ENCODE peak calls at places on chromosomes 5 and 9, in five cellular contexts. Z, V, U, R and N are unnamed samples.
A peak's percentile ranks its signal among the peaks of the same experiment; 100 is the strongest.

GRCh38 chr5:82107277-82107676 is 135.5 kb downstream of the ATG10 start:
- DNase-seq in V (no peak), U (no peak), Z (peak; percentile 6), R (no peak), N (no peak)

GRCh38 chr5:159878988-159879471 is 37.3 kb upstream of the ADRA1B start:
- DNase-seq in Z (peak; percentile 84), U (peak; percentile 26), V (no peak), R (no peak), N (peak; percentile 95)

GRCh38 chr5:73230264-73231244 is 57.6 kb downstream of the TMEM174 start:
- DNase-seq in V (no peak), Z (no peak), U (no peak), R (no peak), N (no peak)

GRCh38 chr9:69173891-69174644 is at the start of gene TJP2:
- DNase-seq in R (peak; percentile 3), Z (peak; percentile 66), U (no peak), V (peak; percentile 62), N (peak; percentile 75)

GRCh38 chr5:79173626-79174025 is 62.0 kb downstream of the BHMT start:
- DNase-seq in U (no peak), R (no peak), Z (no peak), V (peak; percentile 30), N (no peak)

GRCh38 chr9:114244570-114244969 is 78.3 kb upstream of the ORM1 start:
- DNase-seq in U (no peak), Z (no peak), V (no peak), R (no peak), N (no peak)

GRCh38 chr5:57887851-57888621 is 405.4 kb upstream of the ACTBL2 start:
- DNase-seq in V (peak; percentile 53), U (peak; percentile 22), Z (peak; percentile 69), R (no peak), N (peak; percentile 61)

GRCh38 chr5:145996135-145996534 is 59.8 kb downstream of the SH3RF2 start:
- DNase-seq in R (no peak), Z (no peak), U (no peak), V (no peak), N (no peak)

GRCh38 chr9:122057211-122057610 is 35.9 kb downstream of the TTLL11 start:
- DNase-seq in Z (no peak), U (no peak), V (no peak), R (no peak), N (no peak)

GRCh38 chr5:120449501-120449900 is 14.6 kb upstream of the PRR16 start:
- DNase-seq in V (no peak), Z (peak; percentile 41), U (no peak), R (no peak), N (no peak)

GRCh38 chr5:134125195-134126015 is 10.9 kb downstream of the TCF7 start:
- DNase-seq in U (peak; percentile 57), R (no peak), V (peak; percentile 44), Z (peak; percentile 93), N (peak; percentile 94)

GRCh38 chr5:129361441-129362025 is 98.6 kb upstream of the ADAMTS19 start:
- DNase-seq in V (no peak), R (no peak), U (no peak), Z (no peak), N (no peak)

GRCh38 chr5:167916706-167917105 is 374.7 kb upstream of the WWC1 start:
- DNase-seq in R (no peak), U (peak; percentile 48), Z (peak; percentile 85), V (no peak), N (peak; percentile 66)

GRCh38 chr9:107929439-107929838 is 439.9 kb upstream of the KLF4 start:
- DNase-seq in Z (no peak), R (no peak), U (peak; percentile 72), V (peak; percentile 33), N (no peak)

GRCh38 chr5:67495072-67495471 is 298.5 kb upstream of the CD180 start:
- DNase-seq in V (no peak), U (peak; percentile 36), Z (no peak), R (no peak), N (no peak)

GRCh38 chr5:96468956-96469355 is 35.9 kb upstream of the PCSK1 start:
- DNase-seq in R (no peak), U (no peak), V (no peak), Z (no peak), N (no peak)

GRCh38 chr9:13810510-13810909 is 503.4 kb downstream of the NFIB start:
- DNase-seq in Z (peak; percentile 88), V (no peak), U (no peak), R (no peak), N (no peak)

GRCh38 chr9:22623236-22623635 is 176.6 kb downstream of the DMRTA1 start:
- DNase-seq in Z (no peak), U (no peak), R (no peak), V (no peak), N (no peak)

GRCh38 chr9:71549023-71549422 is 219.3 kb downstream of the CEMIP2 start:
- DNase-seq in R (no peak), Z (no peak), V (no peak), U (no peak), N (no peak)

GRCh38 chr9:35828716-35829083 is at the start of gene FAM221B:
- DNase-seq in Z (no peak), V (peak; percentile 52), R (peak; percentile 38), U (no peak), N (no peak)

GRCh38 chr9:101999441-101999840 is 261.0 kb upstream of the GRIN3A start:
- DNase-seq in Z (no peak), U (no peak), V (no peak), R (no peak), N (no peak)

GRCh38 chr5:42993516-42994284 is 46.4 kb downstream of the ANXA2R start:
- DNase-seq in U (peak; percentile 27), R (peak; percentile 61), Z (peak; percentile 86), V (no peak), N (peak; percentile 37)

GRCh38 chr5:42992035-42992570 is 48.0 kb downstream of the ANXA2R start:
- DNase-seq in V (peak; percentile 46), R (peak; percentile 66), U (peak; percentile 73), Z (peak; percentile 82), N (peak; percentile 70)

GRCh38 chr5:42994285-42995151 is 45.6 kb downstream of the ANXA2R start:
- DNase-seq in V (peak; percentile 67), U (peak; percentile 89), R (peak; percentile 82), Z (peak; percentile 91), N (peak; percentile 89)

GRCh38 chr5:42991477-42992034 is 48.6 kb downstream of the ANXA2R start:
- DNase-seq in R (no peak), Z (peak; percentile 31), V (no peak), U (peak; percentile 9), N (no peak)

GRCh38 chr5:42995152-42995751 is 44.9 kb downstream of the ANXA2R start:
- DNase-seq in R (no peak), U (no peak), V (no peak), Z (peak; percentile 44), N (no peak)
- H3K4me3 ChIP-seq in R (peak overlapping the region; percentile 97), U (peak overlapping the region; percentile 54), V (no peak overlapping the region), Z (peak overlapping the region; percentile 81), N (peak overlapping the region; percentile 46)

DNA sequence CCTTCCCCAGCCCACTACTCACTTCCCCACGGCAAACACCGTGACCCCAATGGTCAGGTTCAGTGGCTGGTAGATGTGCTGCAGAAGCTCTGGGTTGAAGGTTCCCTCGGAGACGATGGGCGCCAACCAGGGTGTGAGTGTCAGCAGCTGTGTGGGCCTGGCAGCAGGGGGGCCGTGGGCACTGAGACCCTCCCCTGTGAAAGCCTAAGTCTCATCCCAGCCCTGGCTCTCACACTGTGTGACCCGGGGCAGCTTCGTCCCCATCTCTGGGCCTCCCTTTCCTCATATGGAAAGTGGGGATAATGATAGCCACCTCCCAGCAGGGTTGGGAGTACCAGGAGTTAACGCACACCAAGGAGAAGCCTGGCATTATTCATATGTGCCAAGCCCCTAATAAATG is 8.6 kb downstream of the GBGT1 start:
- DNase-seq in U (no peak), V (no peak), R (no peak), Z (no peak), N (no peak)
- H3K4me1 ChIP-seq in U (no peaks in the 10 kb centered on the region), V (no peaks in the 10 kb centered on the region), R (no peaks in the 10 kb centered on the region), Z (no peaks in the 10 kb centered on the region), N (no peaks in the 10 kb centered on the region)

GRCh38 chr5:14415516-14416074 is 166.0 kb upstream of the OTULINL start:
- DNase-seq in U (no peak), R (no peak), V (no peak), Z (no peak), N (no peak)

GRCh38 chr5:14417792-14418765 is 163.5 kb upstream of the OTULINL start:
- DNase-seq in U (no peak), V (no peak), Z (peak; percentile 57), R (no peak), N (no peak)

GRCh38 chr5:14419686-14420085 is 161.9 kb upstream of the OTULINL start:
- DNase-seq in R (no peak), U (no peak), Z (no peak), V (no peak), N (no peak)

GRCh38 chr5:14416709-14417108 is 164.9 kb upstream of the OTULINL start:
- DNase-seq in Z (no peak), V (no peak), U (no peak), R (no peak), N (no peak)

DNA sequence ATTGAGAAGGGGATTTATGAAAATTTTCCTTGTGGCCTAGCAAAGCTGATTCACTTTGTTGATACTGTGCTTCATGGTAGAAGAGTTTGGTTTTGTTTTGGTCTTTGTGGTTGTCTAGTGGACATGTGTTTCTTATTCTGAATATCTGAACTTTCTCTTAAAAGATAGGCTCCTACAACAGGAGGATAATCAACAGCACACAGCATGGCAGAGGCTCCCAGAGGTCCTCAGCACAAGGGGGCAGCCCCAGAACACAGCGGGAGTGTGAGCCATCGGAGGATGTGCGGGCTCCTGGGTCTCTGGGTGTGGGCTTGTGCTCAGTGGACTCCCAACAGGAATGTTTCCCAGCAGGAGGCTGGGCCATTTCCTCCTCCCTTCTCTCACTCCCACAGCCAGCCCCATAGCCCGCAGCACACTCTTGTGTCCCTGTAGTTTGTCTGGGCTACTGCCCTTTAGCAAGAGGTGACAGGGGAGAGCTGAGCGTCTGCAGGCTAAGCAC is 164.3 kb upstream of the OTULINL start:
- DNase-seq in U (no peak), R (no peak), V (no peak), Z (peak; percentile 74), N (peak; percentile 67)
- H3K27ac ChIP-seq in U (no peak overlapping the region), R (no peak overlapping the region), V (no peak overlapping the region), Z (peak overlapping the region; percentile 95), N (peak overlapping the region; percentile 43)

GRCh38 chr9:26205316-26205715 is 527.1 kb upstream of the TUSC1 start:
- DNase-seq in R (no peak), U (no peak), V (no peak), Z (peak; percentile 6), N (no peak)

GRCh38 chr9:26210338-26210851 is 532.2 kb upstream of the TUSC1 start:
- DNase-seq in V (no peak), U (peak; percentile 7), Z (peak; percentile 14), R (no peak), N (no peak)
- H3K4me3 ChIP-seq in V (no peak overlapping the region), U (no peak overlapping the region), Z (no peak overlapping the region), R (no peak overlapping the region), N (no peak overlapping the region)

GRCh38 chr9:86599565-86599964 is 245.4 kb upstream of the TUT7 start:
- DNase-seq in V (no peak), R (no peak), Z (no peak), U (no peak), N (no peak)
- H3K4me1 ChIP-seq in V (no peaks in the 10 kb centered on the region), R (no peaks in the 10 kb centered on the region), Z (peaks cover 7% of the 10 kb centered on the region), U (no peaks in the 10 kb centered on the region), N (peaks cover 36% of the 10 kb centered on the region)